ENCODE peak calls at places on chromosomes 3 and 15, in eight cellular contexts. One of them, this sample, is unnamed.

GRCh38 chr3:57546616-57547015 is 2.5 kb upstream of the DNAH12 start:
- DNase-seq in adrenal gland: no peak
- DNase-seq in body of pancreas: no peak
- DNase-seq in ovary: no peak
- DNase-seq in HCT116: no peak
- DNase-seq in Peyer's patch: no peak
- DNase-seq in tibial nerve: no peak
- DNase-seq in IMR-90: no peak
- DNase-seq in this sample: no peak

GRCh38 chr15:74373731-74374647 is 6.5 kb upstream of the CYP11A1 start:
- DNase-seq in adrenal gland: peak; percentile 94
- DNase-seq in body of pancreas: peak; percentile 94
- DNase-seq in ovary: peak; percentile 96
- DNase-seq in HCT116: peak; percentile 82
- DNase-seq in Peyer's patch: peak; percentile 97
- DNase-seq in tibial nerve: peak; percentile 96
- DNase-seq in IMR-90: peak; percentile 72
- DNase-seq in this sample: peak; percentile 97

GRCh38 chr15:41104234-41104633 is 11.8 kb downstream of the INO80 start:
- DNase-seq in adrenal gland: no peak
- DNase-seq in body of pancreas: no peak
- DNase-seq in ovary: no peak
- DNase-seq in HCT116: no peak
- DNase-seq in Peyer's patch: no peak
- DNase-seq in tibial nerve: no peak
- DNase-seq in IMR-90: peak; percentile 79
- DNase-seq in this sample: no peak

GRCh38 chr3:53650928-53651654 is 156.7 kb downstream of the CACNA1D start:
- DNase-seq in adrenal gland: no peak
- DNase-seq in body of pancreas: no peak
- DNase-seq in ovary: no peak
- DNase-seq in HCT116: no peak
- DNase-seq in Peyer's patch: no peak
- DNase-seq in tibial nerve: no peak
- DNase-seq in IMR-90: no peak
- DNase-seq in this sample: no peak

GRCh38 chr3:69882560-69882959 is 117.0 kb upstream of the SAMMSON start:
- DNase-seq in adrenal gland: no peak
- DNase-seq in body of pancreas: no peak
- DNase-seq in ovary: no peak
- DNase-seq in HCT116: no peak
- DNase-seq in Peyer's patch: no peak
- DNase-seq in tibial nerve: no peak
- DNase-seq in IMR-90: no peak
- DNase-seq in this sample: no peak

GRCh38 chr3:171277456-171278406 is 182.5 kb downstream of the TNIK start:
- DNase-seq in adrenal gland: no peak
- DNase-seq in body of pancreas: no peak
- DNase-seq in ovary: no peak
- DNase-seq in HCT116: no peak
- DNase-seq in Peyer's patch: no peak
- DNase-seq in tibial nerve: no peak
- DNase-seq in IMR-90: peak; percentile 52
- DNase-seq in this sample: no peak

GRCh38 chr3:100463646-100464155 is 28.7 kb upstream of the TMEM45A start:
- DNase-seq in adrenal gland: no peak
- DNase-seq in body of pancreas: no peak
- DNase-seq in ovary: no peak
- DNase-seq in HCT116: no peak
- DNase-seq in Peyer's patch: no peak
- DNase-seq in tibial nerve: no peak
- DNase-seq in IMR-90: no peak
- DNase-seq in this sample: no peak

GRCh38 chr15:85733415-85733814 is 61.3 kb downstream of the KLHL25 start:
- DNase-seq in adrenal gland: no peak
- DNase-seq in body of pancreas: no peak
- DNase-seq in ovary: no peak
- DNase-seq in HCT116: no peak
- DNase-seq in Peyer's patch: no peak
- DNase-seq in tibial nerve: no peak
- DNase-seq in IMR-90: no peak
- DNase-seq in this sample: no peak

GRCh38 chr3:170632780-170633179 is 46.9 kb upstream of the SLC7A14 start:
- DNase-seq in adrenal gland: no peak
- DNase-seq in body of pancreas: no peak
- DNase-seq in ovary: no peak
- DNase-seq in HCT116: no peak
- DNase-seq in Peyer's patch: no peak
- DNase-seq in tibial nerve: no peak
- DNase-seq in IMR-90: no peak
- DNase-seq in this sample: no peak

GRCh38 chr3:87546216-87546615 is 269.8 kb upstream of the POU1F1 start:
- DNase-seq in adrenal gland: no peak
- DNase-seq in body of pancreas: no peak
- DNase-seq in ovary: no peak
- DNase-seq in HCT116: no peak
- DNase-seq in Peyer's patch: no peak
- DNase-seq in tibial nerve: no peak
- DNase-seq in IMR-90: no peak
- DNase-seq in this sample: no peak

GRCh38 chr3:128775906-128776542 is 50.0 kb downstream of the RAB7A start:
- DNase-seq in adrenal gland: no peak
- DNase-seq in body of pancreas: no peak
- DNase-seq in ovary: no peak
- DNase-seq in HCT116: no peak
- DNase-seq in Peyer's patch: no peak
- DNase-seq in tibial nerve: no peak
- DNase-seq in IMR-90: no peak
- DNase-seq in this sample: no peak

DNA sequence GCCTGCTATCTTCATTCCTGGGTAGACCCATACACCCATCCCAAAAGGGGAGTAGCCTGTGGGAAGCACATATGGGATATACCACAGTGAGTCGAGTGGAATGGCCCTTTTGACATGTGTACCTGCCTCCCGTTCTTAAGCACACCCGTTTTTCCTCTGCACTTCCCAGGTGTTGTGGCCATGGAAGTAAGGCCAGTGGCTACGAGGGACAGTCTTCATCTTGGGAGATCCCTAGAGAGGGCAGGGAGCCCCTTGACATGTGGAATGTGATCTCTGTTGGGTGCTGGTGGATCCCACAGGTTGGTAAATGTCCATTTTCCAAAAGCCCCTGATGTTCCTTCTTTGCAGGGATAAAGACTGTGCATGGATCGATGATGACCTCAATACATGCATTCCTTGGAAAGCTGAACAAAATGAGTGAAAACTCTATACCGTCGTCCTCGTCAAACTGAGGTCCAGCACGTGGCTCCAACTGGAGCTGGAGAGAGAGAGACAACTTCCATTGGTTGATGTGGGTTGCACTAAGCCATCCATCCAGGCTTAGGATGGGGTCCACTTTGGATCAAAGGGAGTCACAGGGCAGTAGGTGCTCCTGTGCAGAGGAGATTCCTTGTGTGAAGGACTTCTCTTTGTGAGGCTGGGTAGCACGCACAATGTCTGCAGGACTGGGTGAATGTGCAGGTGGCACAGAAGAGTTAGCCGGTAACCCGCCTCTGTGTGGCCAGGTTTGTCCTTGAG is 136.8 kb downstream of the SNRPN start:
- DNase-seq in adrenal gland: no peak
- DNase-seq in body of pancreas: no peak
- DNase-seq in ovary: no peak
- DNase-seq in HCT116: no peak
- DNase-seq in Peyer's patch: no peak
- DNase-seq in tibial nerve: no peak
- DNase-seq in IMR-90: no peak
- DNase-seq in this sample: no peak
- H3K9me3 ChIP-seq in adrenal gland: no peaks in the 10 kb centered on the region
- H3K9me3 ChIP-seq in body of pancreas: no peaks in the 10 kb centered on the region
- H3K9me3 ChIP-seq in ovary: peaks cover 3% of the 10 kb centered on the region
- H3K9me3 ChIP-seq in HCT116: peaks cover 13% of the 10 kb centered on the region
- H3K9me3 ChIP-seq in Peyer's patch: no peaks in the 10 kb centered on the region
- H3K9me3 ChIP-seq in tibial nerve: peaks cover 7% of the 10 kb centered on the region
- H3K9me3 ChIP-seq in IMR-90: peaks cover 52% of the 10 kb centered on the region
- H3K9me3 ChIP-seq in this sample: peaks cover 57% of the 10 kb centered on the region

GRCh38 chr3:193729088-193729465 is 136.1 kb downstream of the OPA1 start:
- DNase-seq in adrenal gland: no peak
- DNase-seq in body of pancreas: no peak
- DNase-seq in ovary: no peak
- DNase-seq in HCT116: no peak
- DNase-seq in Peyer's patch: no peak
- DNase-seq in tibial nerve: no peak
- DNase-seq in IMR-90: no peak
- DNase-seq in this sample: no peak
- TF ChIP-seq POLR2A in adrenal gland: no peak
- TF ChIP-seq POLR2A in body of pancreas: no peak
- TF ChIP-seq POLR2A in ovary: no peak
- TF ChIP-seq POLR2A in HCT116: no peak
- TF ChIP-seq POLR2A in Peyer's patch: no peak
- TF ChIP-seq POLR2A in tibial nerve: no peak
- TF ChIP-seq POLR2A in IMR-90: no peak
- TF ChIP-seq POLR2A in this sample: no peak

GRCh38 chr15:86852741-86853140 is 773.1 kb downstream of the AGBL1 start:
- DNase-seq in adrenal gland: no peak
- DNase-seq in body of pancreas: no peak
- DNase-seq in ovary: no peak
- DNase-seq in HCT116: no peak
- DNase-seq in Peyer's patch: no peak
- DNase-seq in tibial nerve: no peak
- DNase-seq in IMR-90: no peak
- DNase-seq in this sample: no peak

GRCh38 chr15:86855962-86856361 is 776.3 kb downstream of the AGBL1 start:
- DNase-seq in adrenal gland: no peak
- DNase-seq in body of pancreas: no peak
- DNase-seq in ovary: no peak
- DNase-seq in HCT116: no peak
- DNase-seq in Peyer's patch: no peak
- DNase-seq in tibial nerve: no peak
- DNase-seq in IMR-90: no peak
- DNase-seq in this sample: no peak

GRCh38 chr15:86850939-86851338 is 771.3 kb downstream of the AGBL1 start:
- DNase-seq in adrenal gland: no peak
- DNase-seq in body of pancreas: no peak
- DNase-seq in ovary: no peak
- DNase-seq in HCT116: no peak
- DNase-seq in Peyer's patch: no peak
- DNase-seq in tibial nerve: no peak
- DNase-seq in IMR-90: no peak
- DNase-seq in this sample: no peak

GRCh38 chr15:86855307-86855706 is 775.6 kb downstream of the AGBL1 start:
- DNase-seq in adrenal gland: no peak
- DNase-seq in body of pancreas: no peak
- DNase-seq in ovary: no peak
- DNase-seq in HCT116: no peak
- DNase-seq in Peyer's patch: no peak
- DNase-seq in tibial nerve: no peak
- DNase-seq in IMR-90: no peak
- DNase-seq in this sample: no peak

GRCh38 chr15:86854186-86854585 is 774.5 kb downstream of the AGBL1 start:
- DNase-seq in adrenal gland: no peak
- DNase-seq in body of pancreas: no peak
- DNase-seq in ovary: no peak
- DNase-seq in HCT116: no peak
- DNase-seq in Peyer's patch: no peak
- DNase-seq in tibial nerve: no peak
- DNase-seq in IMR-90: no peak
- DNase-seq in this sample: no peak
- H3K9me3 ChIP-seq in adrenal gland: no peaks in the 10 kb centered on the region
- H3K9me3 ChIP-seq in body of pancreas: no peaks in the 10 kb centered on the region
- H3K9me3 ChIP-seq in ovary: no peaks in the 10 kb centered on the region
- H3K9me3 ChIP-seq in HCT116: peaks cover 15% of the 10 kb centered on the region
- H3K9me3 ChIP-seq in Peyer's patch: no peaks in the 10 kb centered on the region
- H3K9me3 ChIP-seq in tibial nerve: no peaks in the 10 kb centered on the region
- H3K9me3 ChIP-seq in IMR-90: peaks cover 15% of the 10 kb centered on the region
- H3K9me3 ChIP-seq in this sample: no peaks in the 10 kb centered on the region

GRCh38 chr15:48695088-48695834 is 49.8 kb upstream of the FBN1 start:
- DNase-seq in adrenal gland: no peak
- DNase-seq in body of pancreas: no peak
- DNase-seq in ovary: no peak
- DNase-seq in HCT116: no peak
- DNase-seq in Peyer's patch: no peak
- DNase-seq in tibial nerve: no peak
- DNase-seq in IMR-90: peak; percentile 94
- DNase-seq in this sample: no peak
- TF ChIP-seq POLR2A in adrenal gland: no peak
- TF ChIP-seq POLR2A in body of pancreas: no peak
- TF ChIP-seq POLR2A in ovary: no peak
- TF ChIP-seq POLR2A in HCT116: no peak
- TF ChIP-seq POLR2A in Peyer's patch: no peak
- TF ChIP-seq POLR2A in tibial nerve: no peak
- TF ChIP-seq POLR2A in IMR-90: no peak
- TF ChIP-seq POLR2A in this sample: no peak

GRCh38 chr3:514206-514605 is 317.6 kb downstream of the CHL1 start:
- DNase-seq in adrenal gland: no peak
- DNase-seq in body of pancreas: no peak
- DNase-seq in ovary: no peak
- DNase-seq in HCT116: no peak
- DNase-seq in Peyer's patch: no peak
- DNase-seq in tibial nerve: no peak
- DNase-seq in IMR-90: no peak
- DNase-seq in this sample: no peak
- H3K9me3 ChIP-seq in adrenal gland: no peaks in the 10 kb centered on the region
- H3K9me3 ChIP-seq in body of pancreas: no peaks in the 10 kb centered on the region
- H3K9me3 ChIP-seq in ovary: no peaks in the 10 kb centered on the region
- H3K9me3 ChIP-seq in HCT116: peaks cover 18% of the 10 kb centered on the region
- H3K9me3 ChIP-seq in Peyer's patch: no peaks in the 10 kb centered on the region
- H3K9me3 ChIP-seq in tibial nerve: no peaks in the 10 kb centered on the region
- H3K9me3 ChIP-seq in IMR-90: no peaks in the 10 kb centered on the region
- H3K9me3 ChIP-seq in this sample: no peaks in the 10 kb centered on the region

DNA sequence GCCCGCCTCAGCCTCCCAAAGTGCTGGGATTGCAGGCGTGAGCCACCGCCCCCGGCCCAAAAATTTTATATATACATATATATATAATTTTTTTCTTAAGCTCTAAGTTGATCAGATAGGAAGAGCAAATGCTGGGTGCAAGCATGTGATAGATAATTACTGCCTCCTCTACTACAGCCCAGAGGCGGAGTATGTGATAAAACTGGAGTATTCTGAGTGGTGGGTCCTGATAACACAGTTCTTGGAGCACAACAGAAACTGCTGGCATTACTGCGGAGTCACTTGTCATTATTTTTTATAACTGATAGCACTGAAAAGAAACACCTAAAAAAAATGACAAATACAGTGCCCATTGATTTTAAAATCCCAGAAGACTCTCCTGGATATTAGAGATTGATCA is 41.1 kb upstream of the STT3B start:
- DNase-seq in adrenal gland: no peak
- DNase-seq in body of pancreas: no peak
- DNase-seq in ovary: no peak
- DNase-seq in HCT116: no peak
- DNase-seq in Peyer's patch: no peak
- DNase-seq in tibial nerve: no peak
- DNase-seq in IMR-90: no peak
- DNase-seq in this sample: no peak
- TF ChIP-seq POLR2A in adrenal gland: no peak
- TF ChIP-seq POLR2A in body of pancreas: no peak
- TF ChIP-seq POLR2A in ovary: no peak
- TF ChIP-seq POLR2A in HCT116: no peak
- TF ChIP-seq POLR2A in Peyer's patch: no peak
- TF ChIP-seq POLR2A in tibial nerve: no peak
- TF ChIP-seq POLR2A in IMR-90: no peak
- TF ChIP-seq POLR2A in this sample: no peak